ENCODE peak calls at places on chromosome 13, in seven cellular contexts. One of them, this sample, is unnamed.
A peak's percentile ranks its signal among the peaks of the same experiment; 100 is the strongest.

GRCh38 chr13:89514534-89515312 is 1832.8 kb upstream of the MIR17HG start:
- DNase-seq in mesenchymal stem cell: peak; percentile 63
- DNase-seq in H9: no peak
- DNase-seq in neuronal stem cell: peak; percentile 53
- DNase-seq in mesendoderm: peak; percentile 71
- DNase-seq in H1: no peak
- DNase-seq in trophoblast cell: no peak
- DNase-seq in this sample: peak; percentile 8

GRCh38 chr13:78764665-78765064 is 105.7 kb upstream of the OBI1 start:
- DNase-seq in mesenchymal stem cell: no peak
- DNase-seq in H9: peak; percentile 45
- DNase-seq in neuronal stem cell: no peak
- DNase-seq in mesendoderm: peak; percentile 32
- DNase-seq in H1: peak; percentile 57
- DNase-seq in trophoblast cell: no peak
- DNase-seq in this sample: no peak

GRCh38 chr13:96527497-96527896 is 437.6 kb downstream of the HS6ST3 start:
- DNase-seq in mesenchymal stem cell: no peak
- DNase-seq in H9: peak; percentile 32
- DNase-seq in neuronal stem cell: no peak
- DNase-seq in mesendoderm: peak; percentile 62
- DNase-seq in H1: no peak
- DNase-seq in trophoblast cell: no peak
- DNase-seq in this sample: no peak

GRCh38 chr13:99294198-99294597 is 13.0 kb downstream of the GPR183 start:
- DNase-seq in mesenchymal stem cell: no peak
- DNase-seq in H9: no peak
- DNase-seq in neuronal stem cell: no peak
- DNase-seq in mesendoderm: no peak
- DNase-seq in H1: no peak
- DNase-seq in trophoblast cell: no peak
- DNase-seq in this sample: no peak

GRCh38 chr13:20495087-20496023 is 30.3 kb downstream of the CRYL1 start:
- DNase-seq in mesenchymal stem cell: peak; percentile 70
- DNase-seq in H9: peak; percentile 46
- DNase-seq in neuronal stem cell: peak; percentile 51
- DNase-seq in mesendoderm: peak; percentile 60
- DNase-seq in H1: peak; percentile 68
- DNase-seq in trophoblast cell: peak; percentile 87
- DNase-seq in this sample: peak; percentile 72

GRCh38 chr13:107807306-107808073 is 407.8 kb downstream of the LIG4 start:
- DNase-seq in mesenchymal stem cell: no peak
- DNase-seq in H9: no peak
- DNase-seq in neuronal stem cell: no peak
- DNase-seq in mesendoderm: no peak
- DNase-seq in H1: no peak
- DNase-seq in trophoblast cell: no peak
- DNase-seq in this sample: no peak

GRCh38 chr13:72864142-72865035 is 82.5 kb downstream of the PIBF1 start:
- DNase-seq in mesenchymal stem cell: peak; percentile 9
- DNase-seq in H9: no peak
- DNase-seq in neuronal stem cell: no peak
- DNase-seq in mesendoderm: no peak
- DNase-seq in H1: no peak
- DNase-seq in trophoblast cell: no peak
- DNase-seq in this sample: peak; percentile 69

GRCh38 chr13:31982540-31982939 is 49.0 kb upstream of the FRY start:
- DNase-seq in mesenchymal stem cell: peak; percentile 98
- DNase-seq in H9: no peak
- DNase-seq in neuronal stem cell: no peak
- DNase-seq in mesendoderm: no peak
- DNase-seq in H1: no peak
- DNase-seq in trophoblast cell: peak; percentile 53
- DNase-seq in this sample: peak; percentile 95

GRCh38 chr13:113552079-113552478 is 32.5 kb upstream of the TFDP1 start:
- DNase-seq in mesenchymal stem cell: no peak
- DNase-seq in H9: peak; percentile 22
- DNase-seq in neuronal stem cell: no peak
- DNase-seq in mesendoderm: no peak
- DNase-seq in H1: peak; percentile 35
- DNase-seq in trophoblast cell: no peak
- DNase-seq in this sample: no peak

GRCh38 chr13:46057251-46058015 is 4.9 kb upstream of the ZC3H13 start:
- DNase-seq in mesenchymal stem cell: peak; percentile 8
- DNase-seq in H9: no peak
- DNase-seq in neuronal stem cell: no peak
- DNase-seq in mesendoderm: peak; percentile 25
- DNase-seq in H1: no peak
- DNase-seq in trophoblast cell: no peak
- DNase-seq in this sample: peak; percentile 18

GRCh38 chr13:60562081-60562764 is 165.2 kb downstream of the TDRD3 start:
- DNase-seq in mesenchymal stem cell: peak; percentile 15
- DNase-seq in H9: no peak
- DNase-seq in neuronal stem cell: no peak
- DNase-seq in mesendoderm: no peak
- DNase-seq in H1: no peak
- DNase-seq in trophoblast cell: peak; percentile 71
- DNase-seq in this sample: peak; percentile 10

GRCh38 chr13:42893346-42893745 is 98.7 kb downstream of the EPSTI1 start:
- DNase-seq in mesenchymal stem cell: peak; percentile 26
- DNase-seq in H9: no peak
- DNase-seq in neuronal stem cell: no peak
- DNase-seq in mesendoderm: peak; percentile 59
- DNase-seq in H1: no peak
- DNase-seq in trophoblast cell: no peak
- DNase-seq in this sample: peak; percentile 50

GRCh38 chr13:30744056-30744684 is 8.8 kb downstream of the ALOX5AP start:
- DNase-seq in mesenchymal stem cell: peak; percentile 86
- DNase-seq in H9: no peak
- DNase-seq in neuronal stem cell: no peak
- DNase-seq in mesendoderm: no peak
- DNase-seq in H1: no peak
- DNase-seq in trophoblast cell: peak; percentile 62
- DNase-seq in this sample: peak; percentile 61

GRCh38 chr13:109465151-109465550 is 321.2 kb downstream of the IRS2 start:
- DNase-seq in mesenchymal stem cell: peak; percentile 34
- DNase-seq in H9: no peak
- DNase-seq in neuronal stem cell: no peak
- DNase-seq in mesendoderm: no peak
- DNase-seq in H1: no peak
- DNase-seq in trophoblast cell: peak; percentile 29
- DNase-seq in this sample: peak; percentile 2

DNA sequence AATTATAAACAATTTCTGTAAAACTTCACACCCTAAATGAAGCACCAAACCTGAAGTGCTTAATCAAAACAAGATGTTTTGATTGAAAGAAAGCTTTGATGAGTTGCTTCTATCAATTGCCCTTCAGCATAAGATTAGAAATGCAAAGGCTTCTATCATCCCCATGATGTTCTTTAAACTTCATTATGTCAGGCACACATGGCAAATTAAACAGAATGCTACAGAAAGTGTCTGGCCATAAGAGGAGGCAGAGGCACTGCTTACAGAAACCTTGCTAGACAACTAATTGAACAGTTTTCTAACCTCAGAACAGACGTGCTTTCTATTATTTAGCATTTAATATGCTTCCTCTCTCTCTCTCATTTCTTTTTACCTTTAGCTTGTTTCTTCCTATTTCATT is 228.1 kb downstream of the DCLK1 start:
- DNase-seq in mesenchymal stem cell: no peak
- DNase-seq in H9: no peak
- DNase-seq in neuronal stem cell: no peak
- DNase-seq in mesendoderm: no peak
- DNase-seq in H1: no peak
- DNase-seq in trophoblast cell: no peak
- DNase-seq in this sample: no peak
- H2BK5ac ChIP-seq in mesenchymal stem cell: no peak overlapping the region
- H2BK5ac ChIP-seq in H9: no peak overlapping the region
- H2BK5ac ChIP-seq in neuronal stem cell: no peak overlapping the region
- H2BK5ac ChIP-seq in mesendoderm: no peak overlapping the region
- H2BK5ac ChIP-seq in H1: no peak overlapping the region
- H2BK5ac ChIP-seq in trophoblast cell: no peak overlapping the region
- H2BK5ac ChIP-seq in this sample: no peak overlapping the region

GRCh38 chr13:36217456-36217855 is 3.1 kb upstream of the SOHLH2 start:
- DNase-seq in mesenchymal stem cell: no peak
- DNase-seq in H9: no peak
- DNase-seq in neuronal stem cell: no peak
- DNase-seq in mesendoderm: no peak
- DNase-seq in H1: no peak
- DNase-seq in trophoblast cell: no peak
- DNase-seq in this sample: no peak
- H4K8ac ChIP-seq in mesenchymal stem cell: no peak overlapping the region
- H4K8ac ChIP-seq in H9: no peak overlapping the region
- H4K8ac ChIP-seq in neuronal stem cell: no peak overlapping the region
- H4K8ac ChIP-seq in mesendoderm: no peak overlapping the region
- H4K8ac ChIP-seq in H1: no peak overlapping the region
- H4K8ac ChIP-seq in trophoblast cell: no peak overlapping the region
- H4K8ac ChIP-seq in this sample: no peak overlapping the region

GRCh38 chr13:29418026-29418425 is 177.5 kb downstream of the SLC7A1 start:
- DNase-seq in mesenchymal stem cell: no peak
- DNase-seq in H9: no peak
- DNase-seq in neuronal stem cell: no peak
- DNase-seq in mesendoderm: no peak
- DNase-seq in H1: no peak
- DNase-seq in trophoblast cell: no peak
- DNase-seq in this sample: no peak
- H3K23ac ChIP-seq in mesenchymal stem cell: no peak overlapping the region
- H3K23ac ChIP-seq in H9: no peak overlapping the region
- H3K23ac ChIP-seq in neuronal stem cell: no peak overlapping the region
- H3K23ac ChIP-seq in mesendoderm: no peak overlapping the region
- H3K23ac ChIP-seq in H1: no peak overlapping the region
- H3K23ac ChIP-seq in trophoblast cell: no peak overlapping the region
- H3K23ac ChIP-seq in this sample: no peak overlapping the region

DNA sequence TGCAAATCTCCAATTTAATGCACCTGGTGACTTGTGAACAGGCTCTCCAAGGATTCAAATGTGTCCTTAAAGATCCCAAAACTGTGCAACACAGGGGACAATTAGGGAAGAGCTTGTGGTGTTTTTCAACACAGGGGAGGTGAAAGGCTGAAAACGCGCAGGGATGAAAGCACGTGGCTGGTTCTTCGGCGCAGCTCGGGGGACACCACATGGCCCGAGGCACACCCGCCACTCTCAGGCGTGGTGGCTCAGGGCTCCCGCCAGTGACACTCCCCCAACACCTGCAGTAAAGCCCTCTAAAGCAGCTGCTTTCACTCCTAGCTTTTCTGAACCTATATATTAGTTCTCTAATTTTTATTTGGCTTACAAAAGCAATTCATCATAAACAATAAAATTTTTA is 91.9 kb downstream of the SPACA7 start:
- DNase-seq in mesenchymal stem cell: no peak
- DNase-seq in H9: no peak
- DNase-seq in neuronal stem cell: no peak
- DNase-seq in mesendoderm: no peak
- DNase-seq in H1: no peak
- DNase-seq in trophoblast cell: no peak
- DNase-seq in this sample: no peak
- H2BK5ac ChIP-seq in mesenchymal stem cell: no peak overlapping the region
- H2BK5ac ChIP-seq in H9: no peak overlapping the region
- H2BK5ac ChIP-seq in neuronal stem cell: no peak overlapping the region
- H2BK5ac ChIP-seq in mesendoderm: no peak overlapping the region
- H2BK5ac ChIP-seq in H1: no peak overlapping the region
- H2BK5ac ChIP-seq in trophoblast cell: no peak overlapping the region
- H2BK5ac ChIP-seq in this sample: no peak overlapping the region

GRCh38 chr13:48118025-48118424 is 23.1 kb upstream of the MED4 start:
- DNase-seq in mesenchymal stem cell: no peak
- DNase-seq in H9: no peak
- DNase-seq in neuronal stem cell: no peak
- DNase-seq in mesendoderm: no peak
- DNase-seq in H1: no peak
- DNase-seq in trophoblast cell: no peak
- DNase-seq in this sample: no peak

GRCh38 chr13:48123827-48124226 is 28.9 kb upstream of the MED4 start:
- DNase-seq in mesenchymal stem cell: no peak
- DNase-seq in H9: no peak
- DNase-seq in neuronal stem cell: no peak
- DNase-seq in mesendoderm: no peak
- DNase-seq in H1: no peak
- DNase-seq in trophoblast cell: no peak
- DNase-seq in this sample: no peak

GRCh38 chr13:48116808-48117207 is 21.9 kb upstream of the MED4 start:
- DNase-seq in mesenchymal stem cell: no peak
- DNase-seq in H9: no peak
- DNase-seq in neuronal stem cell: no peak
- DNase-seq in mesendoderm: no peak
- DNase-seq in H1: no peak
- DNase-seq in trophoblast cell: no peak
- DNase-seq in this sample: no peak

GRCh38 chr13:48121733-48122132 is 26.8 kb upstream of the MED4 start:
- DNase-seq in mesenchymal stem cell: peak; percentile 24
- DNase-seq in H9: no peak
- DNase-seq in neuronal stem cell: no peak
- DNase-seq in mesendoderm: peak; percentile 23
- DNase-seq in H1: no peak
- DNase-seq in trophoblast cell: no peak
- DNase-seq in this sample: no peak

DNA sequence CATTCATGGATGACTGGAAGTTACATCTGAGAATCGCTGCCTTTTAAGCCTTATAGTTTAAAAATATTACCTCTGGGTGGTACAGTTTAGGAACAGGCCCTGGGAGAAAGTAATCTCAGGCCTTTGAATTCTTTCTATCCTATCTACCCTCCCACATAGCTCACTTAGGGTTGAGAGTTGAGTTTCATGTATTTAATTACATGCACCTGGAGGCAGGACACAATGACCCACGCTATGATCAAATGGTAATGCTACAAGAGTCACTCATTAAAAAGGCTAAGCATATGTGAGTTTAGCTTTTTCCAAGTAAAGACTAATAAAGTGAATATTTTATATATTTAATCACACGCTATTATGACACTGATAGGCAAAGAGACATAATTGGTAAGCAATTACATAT is 25.3 kb upstream of the MED4 start:
- DNase-seq in mesenchymal stem cell: no peak
- DNase-seq in H9: no peak
- DNase-seq in neuronal stem cell: no peak
- DNase-seq in mesendoderm: no peak
- DNase-seq in H1: no peak
- DNase-seq in trophoblast cell: no peak
- DNase-seq in this sample: no peak
- H4K8ac ChIP-seq in mesenchymal stem cell: no peak overlapping the region
- H4K8ac ChIP-seq in H9: no peak overlapping the region
- H4K8ac ChIP-seq in neuronal stem cell: no peak overlapping the region
- H4K8ac ChIP-seq in mesendoderm: no peak overlapping the region
- H4K8ac ChIP-seq in H1: no peak overlapping the region
- H4K8ac ChIP-seq in trophoblast cell: no peak overlapping the region
- H4K8ac ChIP-seq in this sample: no peak overlapping the region

GRCh38 chr13:24997367-24997967 is 98.5 kb upstream of the PABPC3 start:
- DNase-seq in mesenchymal stem cell: peak; percentile 50
- DNase-seq in H9: no peak
- DNase-seq in neuronal stem cell: no peak
- DNase-seq in mesendoderm: no peak
- DNase-seq in H1: no peak
- DNase-seq in trophoblast cell: peak; percentile 83
- DNase-seq in this sample: peak; percentile 27

GRCh38 chr13:24998433-24998832 is 97.5 kb upstream of the PABPC3 start:
- DNase-seq in mesenchymal stem cell: no peak
- DNase-seq in H9: no peak
- DNase-seq in neuronal stem cell: no peak
- DNase-seq in mesendoderm: no peak
- DNase-seq in H1: no peak
- DNase-seq in trophoblast cell: no peak
- DNase-seq in this sample: no peak

GRCh38 chr13:24995225-24995804 is 100.6 kb upstream of the PABPC3 start:
- DNase-seq in mesenchymal stem cell: peak; percentile 85
- DNase-seq in H9: peak; percentile 78
- DNase-seq in neuronal stem cell: peak; percentile 73
- DNase-seq in mesendoderm: peak; percentile 94
- DNase-seq in H1: peak; percentile 55
- DNase-seq in trophoblast cell: peak; percentile 94
- DNase-seq in this sample: peak; percentile 82
- H3K23ac ChIP-seq in mesenchymal stem cell: no peak overlapping the region
- H3K23ac ChIP-seq in H9: no peak overlapping the region
- H3K23ac ChIP-seq in neuronal stem cell: no peak overlapping the region
- H3K23ac ChIP-seq in mesendoderm: no peak overlapping the region
- H3K23ac ChIP-seq in H1: no peak overlapping the region
- H3K23ac ChIP-seq in trophoblast cell: no peak overlapping the region
- H3K23ac ChIP-seq in this sample: no peak overlapping the region

This sample was measured in IMR-90.